ENCODE peak calls at places on chromosomes 4 and X, in seven cellular contexts. O is activated T-helper 9 cell treated with anti-CD3 and anti-CD28 coated beads, Interleukin-2, amount 50 U/mL, for 16 hours; J is stimulated activated CD4-positive, alpha-beta T cell treated with anti-CD3 and anti-CD28 coated beads, Interleukin-4, amount 100 ng/mL, for 48 hours; K is activated gamma-delta T cell treated with Interleukin-2 at 50 U/mL for 16 hours; Z is CMK; V is sigmoid colon; E is stimulated activated naive CD8-positive, alpha-beta T cell treated with anti-CD3 and anti-CD28 coated beads, Interleukin-15, Interleukin-2, amounts not matched to agents 100 U/mL and 50 U/mL, for 24 hours. C is an unnamed sample.

GRCh38 chrX:151789179-151789800 is 54.7 kb downstream of the CNGA2 start:
- DNase-seq in O (no peak), J (no peak), K (no peak), Z (no peak), V (peak), E (no peak), C (peak)

GRCh38 chr4:139988863-139989765 is 164.9 kb downstream of the MAML3 start:
- DNase-seq in O (peak), J (peak), K (no peak), Z (no peak), V (peak), E (peak), C (peak)

GRCh38 chrX:134239016-134239415 is 2.0 kb downstream of the CCDC160 start:
- DNase-seq in O (no peak), J (no peak), K (no peak), Z (no peak), V (no peak), E (no peak), C (no peak)

GRCh38 chrX:110514498-110514897 is 155.8 kb downstream of the RTL9 start:
- DNase-seq in O (no peak), J (no peak), K (no peak), Z (no peak), V (no peak), E (no peak), C (no peak)

GRCh38 chrX:136954930-136955329 is 74.4 kb upstream of the RBMX start:
- DNase-seq in O (no peak), J (no peak), K (no peak), Z (no peak), V (no peak), E (no peak), C (no peak)

GRCh38 chrX:47245156-47245555 is 12.3 kb downstream of the USP11 start:
- DNase-seq in O (no peak), J (no peak), K (no peak), Z (no peak), V (peak), E (no peak), C (no peak)

GRCh38 chr4:139655116-139655515 is 10.5 kb upstream of the MGST2 start:
- DNase-seq in O (no peak), J (no peak), K (peak), Z (no peak), V (no peak), E (no peak), C (no peak)

GRCh38 chr4:48588230-48588943 is 98.3 kb downstream of the ZAR1 start:
- DNase-seq in O (no peak), J (no peak), K (no peak), Z (no peak), V (no peak), E (no peak), C (no peak)

GRCh38 chrX:109537324-109537665 is 651 bp downstream of the NXT2 start:
- DNase-seq in O (no peak), J (no peak), K (no peak), Z (peak), V (no peak), E (no peak), C (no peak)

GRCh38 chr4:6019316-6020263 is 1.4 kb upstream of the C4orf50 start:
- DNase-seq in O (no peak), J (no peak), K (no peak), Z (peak), V (no peak), E (peak), C (no peak)

GRCh38 chrX:87636533-87636932 is 118.9 kb downstream of the KLHL4 start:
- DNase-seq in O (no peak), J (no peak), K (no peak), Z (no peak), V (no peak), E (no peak), C (no peak)

GRCh38 chr4:66777097-66777496 is 768.2 kb downstream of the CENPC start:
- DNase-seq in O (no peak), J (no peak), K (no peak), Z (no peak), V (no peak), E (no peak), C (no peak)

GRCh38 chr4:76753814-76754213 is 144.1 kb downstream of the SOWAHB start:
- DNase-seq in O (no peak), J (no peak), K (no peak), Z (no peak), V (no peak), E (no peak), C (no peak)

GRCh38 chrX:129833153-129834004 is 10.3 kb downstream of the ZDHHC9 start:
- DNase-seq in O (no peak), J (no peak), K (no peak), Z (no peak), V (no peak), E (no peak), C (no peak)

GRCh38 chr4:139315221-139315675 is 13.0 kb upstream of the NDUFC1 start:
- DNase-seq in O (no peak), J (no peak), K (no peak), Z (no peak), V (no peak), E (no peak), C (no peak)

GRCh38 chr4:56296449-56296990 is 90.8 kb downstream of the AASDH start:
- DNase-seq in O (no peak), J (no peak), K (no peak), Z (peak), V (no peak), E (no peak), C (no peak)

GRCh38 chr4:119209077-119209476 is 3.4 kb upstream of the USP53 start:
- DNase-seq in O (peak), J (peak), K (no peak), Z (no peak), V (no peak), E (peak), C (no peak)

GRCh38 chr4:74012130-74012529 is 13.7 kb upstream of the CXCL5 start:
- DNase-seq in O (no peak), J (no peak), K (no peak), Z (no peak), V (no peak), E (no peak), C (no peak)

GRCh38 chr4:17494258-17494657 is 17.6 kb downstream of the QDPR start:
- DNase-seq in O (no peak), J (no peak), K (no peak), Z (no peak), V (no peak), E (peak), C (no peak)

GRCh38 chr4:186081202-186081807 is 12.3 kb downstream of the TLR3 start:
- DNase-seq in O (no peak), J (no peak), K (no peak), Z (no peak), V (no peak), E (no peak), C (no peak)

GRCh38 chrX:155086202-155086840 is 15.0 kb downstream of the BRCC3 start:
- DNase-seq in O (no peak), J (peak), K (peak), Z (no peak), V (no peak), E (peak), C (no peak)

GRCh38 chrX:153446636-153446936 is 730 bp upstream of the TREX2 start:
- DNase-seq in O (no peak), J (no peak), K (no peak), Z (no peak), V (peak), E (no peak), C (peak)

GRCh38 chrX:49162620-49163019 is at the start of gene MAGIX:
- DNase-seq in O (no peak), J (no peak), K (no peak), Z (no peak), V (no peak), E (no peak), C (no peak)

GRCh38 chr4:129138762-129139496 is 43.0 kb downstream of the C4orf33 start:
- DNase-seq in O (no peak), J (no peak), K (no peak), Z (no peak), V (no peak), E (no peak), C (no peak)

GRCh38 chr4:158172558-158173258 is at the start of gene GASK1B:
- DNase-seq in O (no peak), J (no peak), K (no peak), Z (no peak), V (no peak), E (no peak), C (no peak)

GRCh38 chr4:7491915-7492314 is 57.2 kb upstream of the PSAPL1 start:
- DNase-seq in O (no peak), J (no peak), K (no peak), Z (no peak), V (no peak), E (no peak), C (no peak)

GRCh38 chr4:51831133-51831532 is 11.8 kb upstream of the DCUN1D4 start:
- DNase-seq in O (peak), J (peak), K (peak), Z (no peak), V (peak), E (peak), C (peak)

GRCh38 chr4:158809611-158810486 is 41.0 kb downstream of the FNIP2 start:
- DNase-seq in O (no peak), J (no peak), K (no peak), Z (peak), V (no peak), E (no peak), C (no peak)

GRCh38 chrX:72020788-72021187 is 110.1 kb downstream of the NHSL2 start:
- DNase-seq in O (no peak), J (no peak), K (no peak), Z (no peak), V (no peak), E (no peak), C (no peak)

GRCh38 chr4:105145913-105146285 is 777 bp upstream of the TET2 start:
- DNase-seq in O (peak), J (no peak), K (peak), Z (no peak), V (peak), E (peak), C (no peak)

GRCh38 chr4:135838889-135839288 is 1637.3 kb upstream of the PABPC4L start:
- DNase-seq in O (no peak), J (no peak), K (no peak), Z (no peak), V (no peak), E (no peak), C (no peak)

GRCh38 chr4:88526221-88526815 is 2.7 kb upstream of the PYURF start:
- DNase-seq in O (no peak), J (no peak), K (no peak), Z (no peak), V (no peak), E (no peak), C (no peak)

GRCh38 chrX:123742440-123742839 is 9.6 kb upstream of the THOC2 start:
- DNase-seq in O (no peak), J (no peak), K (no peak), Z (no peak), V (no peak), E (no peak), C (no peak)

GRCh38 chr4:96097040-96097607 is 257.2 kb downstream of the PDHA2 start:
- DNase-seq in O (no peak), J (no peak), K (no peak), Z (no peak), V (no peak), E (no peak), C (no peak)

GRCh38 chr4:8595237-8596087 is 2.9 kb downstream of the CPZ start:
- DNase-seq in O (no peak), J (no peak), K (no peak), Z (no peak), V (no peak), E (no peak), C (no peak)